ENCODE peak calls at places on chromosome 16, in four cellular contexts. M is Right ventricle myocardium superior; O is naive B cell; T is activated naive CD8-positive, alpha-beta T cell treated with anti-CD3 and anti-CD28 coated beads, Interleukin-2, amount 50 U/mL, for 24 hours. B is an unnamed sample.

GRCh38 chr16:83533193-83533592 is 274.6 kb upstream of the HSBP1 start:
- ATAC-seq in M (no peak), O (no peak), T (no peak), B (peak; percentile 52)

GRCh38 chr16:68400924-68401460 is 47.3 kb downstream of the SMPD3 start:
- ATAC-seq in O (no peak), M (no peak), T (no peak), B (peak; percentile 38)

GRCh38 chr16:9441021-9441420 is 349.6 kb downstream of the HAPSTR1 start:
- ATAC-seq in O (no peak), M (peak; percentile 19), T (no peak), B (no peak)

GRCh38 chr16:85288869-85289660 is 176.8 kb upstream of the CIBAR2 start:
- ATAC-seq in T (no peak), O (no peak), M (no peak), B (no peak)

GRCh38 chr16:46862555-46863447 is 21.4 kb upstream of the GPT2 start:
- ATAC-seq in M (no peak), T (peak; percentile 67), O (no peak), B (peak; percentile 78)

GRCh38 chr16:4409081-4409932 is 7.1 kb downstream of the CORO7 start:
- ATAC-seq in O (no peak), M (peak; percentile 19), T (no peak), B (no peak)

GRCh38 chr16:83862661-83863060 is 36.3 kb upstream of the MLYCD start:
- ATAC-seq in O (no peak), T (no peak), M (no peak), B (no peak)

GRCh38 chr16:8859913-8860881 is 8.6 kb downstream of the CARHSP1 start:
- ATAC-seq in O (no peak), T (no peak), M (peak; percentile 51), B (no peak)

GRCh38 chr16:14341324-14342225 is 270.5 kb downstream of the MRTFB start:
- ATAC-seq in M (no peak), T (no peak), O (no peak), B (no peak)

B was measured in activated T-helper 17 cell treated with anti-CD3 and anti-CD28 coated beads, Interleukin-2, amount 50 U/mL, for 72 hours.